ENCODE peak calls at places on chromosomes 16 and 17, in ten cellular contexts. J is AG09309, O is SK-N-DZ, Q is type B pancreatic cell, Z is heart left ventricle, B is fibroblast of lung, N is left cardiac atrium, M is SJSA1, G is AG08395, W is HuH-7.5. X is an unnamed sample.

GRCh38 chr16:68084504-68085258 is 489 bp upstream of the NFATC3 start:
- DNase-seq in Q (peak; percentile 89), O (peak; percentile 96), J (no peak), G (peak; percentile 99), N (peak; percentile 93), Z (peak; percentile 91), B (peak; percentile 72), M (peak; percentile 91), W (peak; percentile 80), X (no peak)

GRCh38 chr16:8898660-8899318 is 16.6 kb downstream of the LITAFD start:
- DNase-seq in Q (no peak), W (no peak), M (no peak), O (no peak), G (no peak), J (no peak), N (no peak), B (no peak), Z (no peak), X (no peak)

GRCh38 chr16:75238853-75239371 is 12.5 kb downstream of the BCAR1 start:
- DNase-seq in B (no peak), O (no peak), Z (no peak), W (no peak), Q (no peak), G (peak; percentile 66), M (no peak), J (no peak), N (no peak), X (no peak)

GRCh38 chr16:30046588-30046987 is 15.5 kb upstream of the TLCD3B start:
- DNase-seq in O (no peak), B (no peak), M (no peak), Z (no peak), N (no peak), Q (no peak), G (no peak), J (no peak), W (no peak), X (no peak)

GRCh38 chr16:2584742-2585650 is 47.2 kb downstream of the PDPK1 start:
- DNase-seq in O (no peak), J (no peak), B (no peak), G (peak; percentile 31), M (peak; percentile 55), Z (peak; percentile 52), W (no peak), N (peak; percentile 32), Q (no peak), X (no peak)

GRCh38 chr17:1252203-1252608 is 18.0 kb upstream of the BHLHA9 start:
- DNase-seq in Q (no peak), N (peak; percentile 69), J (no peak), Z (peak; percentile 63), O (no peak), B (peak; percentile 52), W (no peak), G (no peak), M (no peak), X (no peak)

GRCh38 chr17:3558603-3559269 is 1.1 kb upstream of the TRPV3 start:
- DNase-seq in Q (no peak), Z (no peak), G (no peak), J (no peak), O (no peak), M (no peak), B (peak; percentile 7), N (no peak), W (no peak), X (no peak)

GRCh38 chr17:1709971-1710806 is at the start of gene TLCD2:
- DNase-seq in G (peak; percentile 82), W (peak; percentile 75), O (no peak), Z (peak; percentile 81), Q (no peak), B (peak; percentile 76), M (peak; percentile 69), N (peak; percentile 89), J (peak; percentile 18), X (no peak)

GRCh38 chr16:4410335-4411075 is 5.9 kb downstream of the CORO7 start:
- DNase-seq in B (peak; percentile 91), Z (no peak), G (peak; percentile 63), J (no peak), O (no peak), Q (no peak), M (peak; percentile 87), W (no peak), N (peak; percentile 45), X (peak; percentile 72)

GRCh38 chr16:60945225-60945624 is 1091.0 kb downstream of the CDH8 start:
- DNase-seq in W (no peak), O (no peak), N (no peak), M (no peak), Z (no peak), J (no peak), B (peak; percentile 7), G (no peak), Q (no peak), X (no peak)

GRCh38 chr17:74860229-74860998 is 729 bp upstream of the GRIN2C start:
- DNase-seq in N (no peak), Q (no peak), M (no peak), W (peak; percentile 53), J (no peak), B (no peak), G (no peak), Z (no peak), O (no peak), X (no peak)

GRCh38 chr17:42142371-42142896 is 12.4 kb downstream of the RAB5C start:
- DNase-seq in W (no peak), O (no peak), B (peak; percentile 91), N (no peak), G (peak; percentile 82), Q (no peak), Z (no peak), M (peak; percentile 68), J (peak; percentile 59), X (peak; percentile 76)

GRCh38 chr16:64250866-64251265 is 871.0 kb downstream of the CDH11 start:
- DNase-seq in Q (no peak), B (peak; percentile 61), Z (no peak), G (peak; percentile 16), O (no peak), J (peak; percentile 16), N (peak; percentile 17), W (no peak), M (no peak), X (no peak)

GRCh38 chr17:57587201-57587870 is 157.8 kb downstream of the CCDC182 start:
- DNase-seq in J (no peak), O (no peak), N (no peak), G (no peak), B (no peak), Q (no peak), M (no peak), Z (no peak), W (no peak), X (no peak)

GRCh38 chr17:81898029-81898866 is 3.8 kb upstream of the NPB start:
- DNase-seq in W (no peak), O (no peak), B (peak; percentile 94), G (peak; percentile 88), M (peak; percentile 98), Z (no peak), Q (no peak), J (peak; percentile 75), N (no peak), X (peak; percentile 51)

GRCh38 chr17:48575066-48575582 is 3.0 kb downstream of the HOXB4 start:
- DNase-seq in N (no peak), J (no peak), B (peak; percentile 81), O (no peak), W (no peak), M (no peak), G (no peak), Q (no peak), Z (no peak), X (no peak)

GRCh38 chr16:79602615-79603014 is 2.1 kb upstream of the MAF start:
- DNase-seq in Z (no peak), N (no peak), W (no peak), G (no peak), B (no peak), O (no peak), J (no peak), Q (no peak), M (no peak), X (no peak)

GRCh38 chr17:73228748-73229236 is 32.9 kb downstream of the CPSF4L start:
- DNase-seq in Z (peak; percentile 44), N (peak; percentile 72), G (peak; percentile 95), W (no peak), B (peak; percentile 89), Q (no peak), M (peak; percentile 76), O (no peak), J (peak; percentile 55), X (peak; percentile 47)

GRCh38 chr17:29615492-29616299 is 7.0 kb downstream of the CORO6 start:
- DNase-seq in J (no peak), B (peak; percentile 79), M (no peak), O (no peak), W (peak; percentile 94), G (peak; percentile 93), Q (peak; percentile 83), N (peak; percentile 86), Z (peak; percentile 87), X (no peak)